ENCODE peak calls at places on chromosome 22, in five cellular contexts. N is SK-N-SH, U is K562, R is GM12878, J is HepG2. A is an unnamed sample.

GRCh38 chr22:50481440-50482106 is at the start of gene ADM2:
- DNase-seq in N (peak; percentile 91), U (peak; percentile 70), R (no peak), J (peak; percentile 24), A (no peak)

GRCh38 chr22:37141476-37141875 is 8.2 kb downstream of the IL2RB start:
- DNase-seq in N (no peak), U (no peak), R (no peak), J (no peak), A (no peak)

GRCh38 chr22:29194269-29194668 is 11.4 kb upstream of the EMID1 start:
- DNase-seq in N (no peak), U (no peak), R (no peak), J (no peak), A (peak; percentile 38)

GRCh38 chr22:18120941-18121340 is 10.3 kb downstream of the TUBA8 start:
- DNase-seq in N (no peak), U (no peak), R (no peak), J (no peak), A (no peak)

GRCh38 chr22:32410459-32410858 is 1.6 kb downstream of the RTCB start:
- DNase-seq in N (no peak), U (no peak), R (no peak), J (peak; percentile 27), A (no peak)

GRCh38 chr22:22210375-22210774 is 34.2 kb upstream of the VPREB1 start:
- DNase-seq in N (no peak), U (no peak), R (no peak), J (no peak), A (no peak)

GRCh38 chr22:48182036-48182435 is 1419.6 kb downstream of the TBC1D22A start:
- DNase-seq in N (no peak), U (no peak), R (no peak), J (no peak), A (no peak)

GRCh38 chr22:37312549-37313183 is 30.4 kb downstream of the CYTH4 start:
- DNase-seq in N (no peak), U (no peak), R (no peak), J (no peak), A (no peak)

GRCh38 chr22:24954114-24954463 is 1.6 kb downstream of the KIAA1671 start:
- DNase-seq in N (no peak), U (no peak), R (no peak), J (peak; percentile 43), A (no peak)

GRCh38 chr22:49663823-49664222 is 163.8 kb downstream of the BRD1 start:
- DNase-seq in N (no peak), U (no peak), R (no peak), J (no peak), A (no peak)

GRCh38 chr22:38144025-38144405 is 33.5 kb upstream of the BAIAP2L2 start:
- DNase-seq in N (peak; percentile 36), U (no peak), R (no peak), J (peak; percentile 25), A (no peak)

GRCh38 chr22:27372969-27373670 is 428.4 kb downstream of the MN1 start:
- DNase-seq in N (no peak), U (no peak), R (no peak), J (peak; percentile 81), A (no peak)

GRCh38 chr22:35023692-35024363 is 42.1 kb upstream of the ISX start:
- DNase-seq in N (peak; percentile 72), U (peak; percentile 62), R (no peak), J (no peak), A (peak; percentile 86)

GRCh38 chr22:24564376-24565058 is 8.7 kb downstream of the SNRPD3 start:
- DNase-seq in N (no peak), U (no peak), R (no peak), J (peak; percentile 70), A (no peak)

GRCh38 chr22:47933226-47933625 is 1170.8 kb downstream of the TBC1D22A start:
- DNase-seq in N (no peak), U (no peak), R (no peak), J (no peak), A (no peak)

GRCh38 chr22:23212061-23213030 is 32.0 kb downstream of the BCR start:
- DNase-seq in N (no peak), U (peak; percentile 52), R (no peak), J (no peak), A (no peak)

GRCh38 chr22:35548762-35549106 is 8.1 kb downstream of the RASD2 start:
- DNase-seq in N (no peak), U (no peak), R (no peak), J (no peak), A (no peak)

GRCh38 chr22:35514366-35514765 is 26.3 kb upstream of the RASD2 start:
- DNase-seq in N (no peak), U (no peak), R (no peak), J (no peak), A (no peak)

GRCh38 chr22:28333106-28333505 is 346.5 kb downstream of the TTC28 start:
- DNase-seq in N (no peak), U (no peak), R (no peak), J (no peak), A (no peak)

GRCh38 chr22:24423519-24424000 is 3.8 kb upstream of the ADORA2A start:
- DNase-seq in N (peak; percentile 96), U (peak; percentile 82), R (no peak), J (no peak), A (peak; percentile 94)

GRCh38 chr22:48104102-48104738 is 1341.8 kb downstream of the TBC1D22A start:
- DNase-seq in N (no peak), U (no peak), R (no peak), J (no peak), A (no peak)

GRCh38 chr22:50675553-50676199 is 3.1 kb downstream of the SHANK3 start:
- DNase-seq in N (no peak), U (no peak), R (no peak), J (no peak), A (no peak)

GRCh38 chr22:19817561-19818263 is 37.0 kb downstream of the GNB1L start:
- DNase-seq in N (no peak), U (no peak), R (no peak), J (no peak), A (no peak)

GRCh38 chr22:35912668-35913067 is 116.0 kb downstream of the RBFOX2 start:
- DNase-seq in N (no peak), U (no peak), R (no peak), J (no peak), A (no peak)

GRCh38 chr22:44666207-44666585 is 35.8 kb upstream of the PRR5 start:
- DNase-seq in N (no peak), U (no peak), R (no peak), J (no peak), A (no peak)

GRCh38 chr22:44668886-44669724 is 32.9 kb upstream of the PRR5 start:
- DNase-seq in N (peak; percentile 63), U (no peak), R (no peak), J (no peak), A (no peak)

GRCh38 chr22:44667276-44667675 is 34.7 kb upstream of the PRR5 start:
- DNase-seq in N (peak; percentile 14), U (no peak), R (no peak), J (no peak), A (no peak)

GRCh38 chr22:44668190-44668885 is 33.7 kb upstream of the PRR5 start:
- DNase-seq in N (peak; percentile 90), U (peak; percentile 45), R (no peak), J (no peak), A (peak; percentile 62)

GRCh38 chr22:44667829-44668189 is 34.2 kb upstream of the PRR5 start:
- DNase-seq in N (no peak), U (no peak), R (no peak), J (no peak), A (no peak)
- TF ChIP-seq FOXM1 in N (no peak), U (no peak), R (no peak), J (no peak), A (no peak)

GRCh38 chr22:31173386-31174145 is 13.6 kb downstream of the RNF185 start:
- DNase-seq in N (no peak), U (no peak), R (no peak), J (no peak), A (no peak)

GRCh38 chr22:31176923-31177322 is 16.9 kb downstream of the RNF185 start:
- DNase-seq in N (no peak), U (no peak), R (no peak), J (no peak), A (no peak)

GRCh38 chr22:31179345-31179744 is 19.4 kb downstream of the RNF185 start:
- DNase-seq in N (no peak), U (no peak), R (no peak), J (peak; percentile 50), A (no peak)

GRCh38 chr22:31178859-31179258 is 18.9 kb downstream of the RNF185 start:
- DNase-seq in N (no peak), U (no peak), R (no peak), J (no peak), A (no peak)

DNA sequence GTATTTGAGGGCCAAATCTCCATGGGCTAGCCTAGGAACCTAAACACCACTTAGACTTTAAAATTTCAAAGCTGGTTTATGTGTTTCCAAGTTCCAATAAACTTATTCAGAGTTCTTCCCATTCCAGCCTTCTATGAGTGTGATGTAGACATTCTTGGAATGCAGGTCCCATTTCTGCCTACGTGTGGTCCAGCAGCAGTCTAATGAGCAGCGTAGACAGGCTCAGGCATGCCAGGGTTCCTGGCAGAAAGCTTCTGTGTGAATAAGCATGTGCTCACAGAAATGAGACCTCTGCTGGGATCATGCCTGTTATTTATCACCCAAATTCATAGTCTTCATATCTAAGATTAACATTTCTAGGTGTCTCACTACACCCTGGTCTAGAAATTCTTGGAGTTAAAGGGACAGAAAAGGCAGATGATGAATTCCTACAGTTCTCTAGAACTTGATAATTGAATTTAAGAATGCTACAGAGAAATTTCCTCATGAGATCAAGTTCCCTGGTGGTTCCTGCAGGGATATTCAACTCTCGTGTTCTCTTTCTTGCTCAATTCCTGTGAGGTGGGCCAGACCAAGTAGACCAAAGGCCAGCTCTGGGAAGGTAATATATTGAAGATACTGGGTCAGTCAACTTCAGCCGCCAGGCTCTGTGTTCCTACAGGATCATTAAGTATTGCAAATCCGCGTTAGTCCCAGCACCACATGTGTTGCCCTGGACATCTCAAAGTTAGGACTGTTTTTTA is 17.6 kb downstream of the RNF185 start:
- DNase-seq in N (no peak), U (no peak), R (no peak), J (no peak), A (no peak)
- TF ChIP-seq FOXM1 in N (no peak), U (no peak), R (no peak), J (no peak), A (no peak)

GRCh38 chr22:39173050-39173706 is 20.7 kb upstream of the CBX7 start:
- DNase-seq in N (no peak), U (no peak), R (no peak), J (no peak), A (no peak)
- TF ChIP-seq FOXM1 in N (no peak), U (no peak), R (no peak), J (no peak), A (no peak)

GRCh38 chr22:45031629-45032403 is 22.0 kb upstream of the PHF21B start:
- DNase-seq in N (no peak), U (no peak), R (no peak), J (no peak), A (no peak)

GRCh38 chr22:45029501-45029900 is 19.7 kb upstream of the PHF21B start:
- DNase-seq in N (no peak), U (no peak), R (no peak), J (no peak), A (no peak)

GRCh38 chr22:45023431-45023830 is 13.6 kb upstream of the PHF21B start:
- DNase-seq in N (no peak), U (no peak), R (no peak), J (no peak), A (no peak)

DNA sequence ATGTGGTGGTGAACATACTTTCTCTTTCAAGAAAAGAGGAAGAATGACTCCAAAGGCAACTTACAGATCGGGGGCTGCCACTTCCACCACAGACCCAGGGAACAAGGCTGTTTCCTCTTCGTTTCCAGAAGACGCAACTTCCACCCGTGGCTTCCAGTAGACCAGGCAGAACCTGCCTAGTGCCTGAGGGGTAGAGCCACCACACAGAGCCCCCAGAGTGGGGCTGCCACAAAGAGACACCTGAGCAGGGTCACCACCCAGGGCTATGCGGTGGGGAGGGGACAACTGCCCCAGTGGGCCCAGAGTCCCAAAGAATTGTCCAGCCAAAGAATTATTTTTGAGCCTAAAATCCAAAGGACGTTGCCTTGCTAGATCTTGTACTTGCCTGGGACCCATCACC is 16.7 kb upstream of the PHF21B start:
- DNase-seq in N (no peak), U (no peak), R (no peak), J (no peak), A (no peak)
- TF ChIP-seq FOXM1 in N (no peak), U (no peak), R (no peak), J (no peak), A (no peak)

A was measured in HEK293T.